ENCODE peak calls at places on chromosomes 1 and 21, in six cellular contexts. E is fibroblast of mammary gland; O is HS-27A; Z is activated CD8-positive, alpha-beta T cell treated with anti-CD3 and anti-CD28 coated beads for 36 hours; Y is AG10803; W is CD8-positive, alpha-beta memory T cell. C is an unnamed sample.

GRCh38 chr21:26320541-26320940 is 150.0 kb upstream of the APP start:
- DNase-seq in E (no peak), O (no peak), Z (no peak), Y (no peak), W (no peak), C (no peak)

GRCh38 chr1:157597959-157598667 is at the start of gene FCRL4:
- DNase-seq in E (no peak), O (no peak), Z (peak), Y (no peak), W (no peak), C (no peak)

GRCh38 chr1:199044191-199044590 is 405.4 kb downstream of the PTPRC start:
- DNase-seq in E (no peak), O (no peak), Z (no peak), Y (no peak), W (no peak), C (peak)

GRCh38 chr1:117976381-117976780 is 46.8 kb downstream of the WDR3 start:
- DNase-seq in E (no peak), O (no peak), Z (no peak), Y (no peak), W (no peak), C (no peak)

GRCh38 chr1:230463760-230464159 is 37.6 kb upstream of the PGBD5 start:
- DNase-seq in E (no peak), O (no peak), Z (no peak), Y (no peak), W (no peak), C (no peak)

GRCh38 chr21:34642211-34643075 is 26.4 kb upstream of the CLIC6 start:
- DNase-seq in E (no peak), O (peak), Z (peak), Y (peak), W (no peak), C (no peak)

GRCh38 chr1:61423643-61424042 is 301.3 kb downstream of the TM2D1 start:
- DNase-seq in E (no peak), O (no peak), Z (no peak), Y (no peak), W (no peak), C (no peak)

GRCh38 chr1:43329995-43330751 is 7.4 kb upstream of the MPL start:
- DNase-seq in E (peak), O (peak), Z (peak), Y (peak), W (no peak), C (no peak)

GRCh38 chr1:7070389-7071029 is 285.3 kb downstream of the CAMTA1 start:
- DNase-seq in E (peak), O (peak), Z (peak), Y (peak), W (peak), C (peak)

GRCh38 chr1:23446644-23447310 is 22.2 kb upstream of the TCEA3 start:
- DNase-seq in E (no peak), O (no peak), Z (no peak), Y (no peak), W (no peak), C (peak)

GRCh38 chr1:26768755-26769154 is 19.0 kb upstream of the PIGV start:
- DNase-seq in E (peak), O (peak), Z (no peak), Y (peak), W (no peak), C (no peak)

GRCh38 chr1:92029241-92029922 is 403 bp upstream of the EPHX4 start:
- DNase-seq in E (no peak), O (no peak), Z (no peak), Y (no peak), W (no peak), C (no peak)

GRCh38 chr1:10308001-10308400 is 90.9 kb upstream of the PGD start:
- DNase-seq in E (peak), O (no peak), Z (peak), Y (no peak), W (peak), C (no peak)

GRCh38 chr1:64495878-64496277 is 25.9 kb downstream of the CACHD1 start:
- DNase-seq in E (no peak), O (no peak), Z (no peak), Y (no peak), W (no peak), C (no peak)

GRCh38 chr21:35637431-35637830 is 422.9 kb downstream of the SETD4 start:
- DNase-seq in E (peak), O (no peak), Z (no peak), Y (peak), W (no peak), C (no peak)